ENCODE peak calls at places on chromosomes 11 and 22, in six cellular contexts. T, J, B, H, K and V are unnamed samples.

GRCh38 chr11:31139479-31139878 is 230.1 kb downstream of the DCDC1 start:
- DNase-seq in T (no peak), J (no peak), B (no peak), H (no peak), K (no peak), V (no peak)

GRCh38 chr22:41479671-41480396 is 10.9 kb downstream of the ACO2 start:
- DNase-seq in T (no peak), J (no peak), B (no peak), H (no peak), K (no peak), V (no peak)

GRCh38 chr11:110184974-110185597 is 91.9 kb downstream of the ZC3H12C start:
- DNase-seq in T (peak; percentile 10), J (no peak), B (no peak), H (peak; percentile 26), K (no peak), V (no peak)

GRCh38 chr11:100908746-100909145 is 220.9 kb downstream of the PGR start:
- DNase-seq in T (no peak), J (no peak), B (no peak), H (no peak), K (peak; percentile 44), V (no peak)

GRCh38 chr11:120817131-120817530 is 206.8 kb upstream of the TBCEL start:
- DNase-seq in T (no peak), J (no peak), B (no peak), H (no peak), K (no peak), V (no peak)

GRCh38 chr11:99988105-99988907 is 698.8 kb upstream of the ARHGAP42 start:
- DNase-seq in T (no peak), J (no peak), B (no peak), H (peak; percentile 9), K (no peak), V (no peak)

GRCh38 chr11:29119691-29120328 is 897.0 kb downstream of the KCNA4 start:
- DNase-seq in T (no peak), J (no peak), B (no peak), H (no peak), K (no peak), V (no peak)

GRCh38 chr22:19146215-19146968 is 1.9 kb upstream of the ESS2 start:
- DNase-seq in T (no peak), J (no peak), B (no peak), H (no peak), K (no peak), V (no peak)

GRCh38 chr11:65560555-65561418 is 2.6 kb upstream of the LTBP3 start:
- DNase-seq in T (no peak), J (peak; percentile 82), B (peak; percentile 82), H (peak; percentile 73), K (no peak), V (peak; percentile 89)

GRCh38 chr11:61516675-61517516 is 8.3 kb downstream of the LRRC10B start:
- DNase-seq in T (no peak), J (peak; percentile 46), B (peak; percentile 51), H (peak; percentile 44), K (peak; percentile 40), V (no peak)

GRCh38 chr11:63813563-63814382 is 517 bp downstream of the SPINDOC start:
- DNase-seq in T (no peak), J (peak; percentile 52), B (peak; percentile 63), H (peak; percentile 12), K (peak; percentile 52), V (peak; percentile 75)

DNA sequence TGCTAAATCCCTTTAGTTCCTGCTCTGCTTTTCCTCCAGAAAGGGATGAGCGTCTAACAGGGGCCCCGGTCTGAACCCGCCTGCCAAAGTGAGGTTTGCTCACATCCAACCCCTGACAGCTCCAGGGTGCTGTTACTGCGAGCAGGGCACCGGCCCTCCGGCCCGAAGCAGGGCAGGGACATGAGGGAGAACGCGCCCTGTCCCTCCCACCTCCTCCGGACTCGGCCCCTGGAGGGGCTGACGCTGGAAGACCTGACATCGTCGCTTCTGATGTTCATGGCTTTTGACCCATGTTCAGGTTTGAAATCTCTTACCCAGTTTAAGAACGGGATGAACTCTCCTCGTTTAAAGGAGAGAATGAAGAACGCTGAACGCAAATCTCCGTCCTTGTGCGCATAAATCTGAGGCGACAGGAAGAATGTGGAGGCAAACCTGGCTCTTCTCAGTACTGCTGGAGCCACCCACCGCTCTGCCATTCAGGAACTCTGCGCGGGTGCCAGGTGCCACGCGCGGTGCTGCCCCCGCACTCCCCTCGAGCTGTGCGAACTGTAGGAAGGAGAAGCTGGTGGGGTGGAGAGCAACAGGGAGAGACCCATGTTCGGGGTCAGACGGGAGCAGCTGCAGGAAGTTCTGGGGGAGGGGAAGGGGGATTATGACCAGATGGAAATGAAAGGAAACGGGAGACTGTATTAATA is 819 bp upstream of the EEF1G start:
- DNase-seq in T (no peak), J (peak; percentile 58), B (peak; percentile 51), H (no peak), K (no peak), V (no peak)
- TF ChIP-seq POLR2A in T (no peak), J (no peak), B (no peak), H (no peak), K (no peak), V (no peak)

GRCh38 chr22:49948958-49949913 is 11.3 kb upstream of the PIM3 start:
- DNase-seq in T (no peak), J (no peak), B (no peak), H (no peak), K (no peak), V (no peak)
- TF ChIP-seq POLR2A in T (no peak), J (peak; percentile 22), B (no peak), H (no peak), K (no peak), V (no peak)

DNA sequence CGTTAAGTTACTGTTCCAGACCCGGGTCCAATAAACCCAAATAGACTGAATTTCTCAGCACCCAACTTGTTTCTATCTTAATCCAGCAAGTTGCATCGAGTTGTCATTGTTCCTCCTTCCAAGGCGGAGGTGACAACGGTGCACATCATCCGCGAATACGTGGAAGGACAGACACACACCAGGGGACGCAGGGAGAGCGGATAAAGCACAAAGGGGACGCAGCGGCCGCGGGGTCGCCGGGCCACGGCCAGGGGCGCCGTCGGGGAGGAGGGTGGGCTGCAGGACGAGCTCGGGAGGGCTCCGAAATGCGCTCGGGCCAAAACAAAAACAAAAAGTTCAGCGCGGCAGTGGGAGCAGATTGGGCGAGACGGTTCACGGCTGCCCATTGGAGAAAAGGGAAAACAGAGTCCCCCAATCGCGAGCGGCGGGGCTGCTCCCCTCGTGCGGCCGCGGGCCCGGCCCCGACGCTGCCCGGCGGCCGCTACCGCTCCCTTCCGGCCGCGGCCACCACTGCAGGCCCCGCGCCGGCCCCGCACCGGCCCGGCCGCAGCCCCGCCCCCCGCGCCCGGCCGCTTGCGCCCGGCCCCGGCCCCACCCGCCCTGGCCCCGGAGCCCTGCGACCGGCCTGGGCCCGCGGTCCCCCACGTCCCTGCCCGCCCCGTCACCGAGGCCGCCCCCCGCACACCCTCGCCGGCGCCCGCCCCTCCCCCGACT is 518 bp downstream of the KMT5B start:
- DNase-seq in T (peak; percentile 37), J (peak; percentile 74), B (peak; percentile 75), H (peak; percentile 55), K (peak; percentile 90), V (peak; percentile 91)
- TF ChIP-seq POLR2A in T (no peak), J (peak; percentile 39), B (peak; percentile 10), H (peak; percentile 36), K (peak; percentile 39), V (no peak)

GRCh38 chr11:47215366-47215925 is 672 bp downstream of the DDB2 start:
- DNase-seq in T (no peak), J (no peak), B (no peak), H (no peak), K (no peak), V (no peak)

GRCh38 chr11:47216141-47216798 is 1.5 kb downstream of the DDB2 start:
- DNase-seq in T (peak; percentile 45), J (peak; percentile 44), B (peak; percentile 45), H (peak; percentile 23), K (peak; percentile 64), V (no peak)

GRCh38 chr11:47212938-47213337 is 1.8 kb upstream of the DDB2 start:
- DNase-seq in T (no peak), J (no peak), B (peak; percentile 35), H (no peak), K (no peak), V (no peak)

GRCh38 chr11:47208628-47209027 is 6.1 kb upstream of the DDB2 start:
- DNase-seq in T (no peak), J (no peak), B (no peak), H (no peak), K (no peak), V (no peak)

GRCh38 chr11:47213985-47214564 is 699 bp upstream of the DDB2 start:
- DNase-seq in T (peak; percentile 81), J (peak; percentile 88), B (peak; percentile 91), H (peak; percentile 87), K (peak; percentile 92), V (peak; percentile 98)
- TF ChIP-seq POLR2A in T (peak; percentile 62), J (peak; percentile 59), B (peak; percentile 42), H (peak; percentile 44), K (no peak), V (peak; percentile 91)

GRCh38 chr22:44424867-44425351 is 73.1 kb downstream of the RTL6 start:
- DNase-seq in T (no peak), J (no peak), B (no peak), H (no peak), K (no peak), V (peak; percentile 30)
- TF ChIP-seq POLR2A in T (no peak), J (no peak), B (no peak), H (no peak), K (no peak), V (no peak)

DNA sequence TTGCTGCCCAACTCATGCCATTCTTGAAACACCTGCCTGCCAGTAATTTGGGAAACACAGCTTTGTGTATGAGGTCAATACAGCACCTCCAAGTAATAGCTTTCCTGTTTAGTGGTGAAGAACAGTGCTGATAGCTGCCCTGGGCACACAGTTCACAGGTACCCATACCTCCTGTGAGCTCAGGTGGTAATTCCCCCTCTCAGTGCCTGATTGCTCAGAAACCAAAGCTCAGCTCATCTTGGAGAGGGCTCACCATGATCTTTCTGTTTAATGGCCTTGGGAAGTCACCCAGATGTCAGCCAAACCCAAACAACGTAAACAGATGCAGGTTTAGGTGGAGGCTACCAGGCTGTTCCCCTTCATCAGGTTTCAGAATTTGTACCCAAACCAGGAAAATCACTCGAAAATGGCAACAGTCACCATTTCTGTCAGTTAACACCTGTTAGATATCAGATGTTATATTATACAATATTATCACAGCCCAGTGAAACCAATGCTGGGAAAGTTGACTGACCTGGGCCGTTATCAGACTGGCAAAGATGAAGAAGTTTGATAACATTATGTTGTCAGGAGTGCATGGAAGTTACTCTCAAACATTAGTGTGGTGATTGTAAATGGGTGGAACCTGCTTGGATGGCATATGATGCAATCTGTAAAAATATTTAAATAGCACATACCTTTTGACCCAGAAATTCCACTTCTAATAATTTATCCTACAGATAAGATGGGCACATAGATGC is 18.9 kb downstream of the VSTM5 start:
- DNase-seq in T (no peak), J (no peak), B (no peak), H (no peak), K (no peak), V (no peak)
- TF ChIP-seq POLR2A in T (no peak), J (no peak), B (no peak), H (no peak), K (no peak), V (no peak)